ENCODE peak calls at places on chromosomes 5 and 9, in six cellular contexts. One of them, this sample, is unnamed.

GRCh38 chr5:22644859-22645258 is 208.3 kb downstream of the CDH12 start:
- DNase-seq in AG04449: no peak
- DNase-seq in fibroblast of villous mesenchyme: no peak
- DNase-seq in breast epithelium: no peak
- DNase-seq in astrocyte of the spinal cord: no peak
- DNase-seq in cardiac muscle cell: no peak
- DNase-seq in this sample: no peak

GRCh38 chr5:151520294-151520693 is 70.8 kb downstream of the FAT2 start:
- DNase-seq in AG04449: no peak
- DNase-seq in fibroblast of villous mesenchyme: no peak
- DNase-seq in breast epithelium: no peak
- DNase-seq in astrocyte of the spinal cord: no peak
- DNase-seq in cardiac muscle cell: peak; percentile 19
- DNase-seq in this sample: no peak

GRCh38 chr9:16627967-16628366 is 242.5 kb downstream of the BNC2 start:
- DNase-seq in AG04449: peak; percentile 93
- DNase-seq in fibroblast of villous mesenchyme: peak; percentile 91
- DNase-seq in breast epithelium: no peak
- DNase-seq in astrocyte of the spinal cord: peak; percentile 97
- DNase-seq in cardiac muscle cell: no peak
- DNase-seq in this sample: peak; percentile 63

GRCh38 chr5:124103671-124104070 is 591.7 kb downstream of the CSNK1G3 start:
- DNase-seq in AG04449: no peak
- DNase-seq in fibroblast of villous mesenchyme: no peak
- DNase-seq in breast epithelium: no peak
- DNase-seq in astrocyte of the spinal cord: peak; percentile 23
- DNase-seq in cardiac muscle cell: no peak
- DNase-seq in this sample: no peak

GRCh38 chr9:77807846-77808749 is 160.0 kb upstream of the GNA14 start:
- DNase-seq in AG04449: no peak
- DNase-seq in fibroblast of villous mesenchyme: no peak
- DNase-seq in breast epithelium: no peak
- DNase-seq in astrocyte of the spinal cord: no peak
- DNase-seq in cardiac muscle cell: no peak
- DNase-seq in this sample: no peak

GRCh38 chr5:102511666-102512065 is 12.9 kb upstream of the SLCO6A1 start:
- DNase-seq in AG04449: no peak
- DNase-seq in fibroblast of villous mesenchyme: no peak
- DNase-seq in breast epithelium: no peak
- DNase-seq in astrocyte of the spinal cord: peak; percentile 47
- DNase-seq in cardiac muscle cell: no peak
- DNase-seq in this sample: peak; percentile 41

GRCh38 chr5:141875795-141876627 is 2.2 kb downstream of the PCDH1 start:
- DNase-seq in AG04449: no peak
- DNase-seq in fibroblast of villous mesenchyme: no peak
- DNase-seq in breast epithelium: peak; percentile 81
- DNase-seq in astrocyte of the spinal cord: no peak
- DNase-seq in cardiac muscle cell: peak; percentile 51
- DNase-seq in this sample: no peak

GRCh38 chr5:41722359-41722950 is 147.8 kb downstream of the OXCT1 start:
- DNase-seq in AG04449: no peak
- DNase-seq in fibroblast of villous mesenchyme: peak; percentile 11
- DNase-seq in breast epithelium: no peak
- DNase-seq in astrocyte of the spinal cord: peak; percentile 9
- DNase-seq in cardiac muscle cell: peak; percentile 2
- DNase-seq in this sample: no peak

GRCh38 chr5:36651775-36652685 is 45.6 kb downstream of the SLC1A3 start:
- DNase-seq in AG04449: no peak
- DNase-seq in fibroblast of villous mesenchyme: no peak
- DNase-seq in breast epithelium: no peak
- DNase-seq in astrocyte of the spinal cord: no peak
- DNase-seq in cardiac muscle cell: peak; percentile 38
- DNase-seq in this sample: no peak

GRCh38 chr9:137515338-137515724 is 34.9 kb downstream of the PNPLA7 start:
- DNase-seq in AG04449: no peak
- DNase-seq in fibroblast of villous mesenchyme: no peak
- DNase-seq in breast epithelium: no peak
- DNase-seq in astrocyte of the spinal cord: no peak
- DNase-seq in cardiac muscle cell: no peak
- DNase-seq in this sample: no peak

GRCh38 chr5:164818440-164818839 is 1313.0 kb downstream of the MAT2B start:
- DNase-seq in AG04449: no peak
- DNase-seq in fibroblast of villous mesenchyme: no peak
- DNase-seq in breast epithelium: no peak
- DNase-seq in astrocyte of the spinal cord: no peak
- DNase-seq in cardiac muscle cell: no peak
- DNase-seq in this sample: no peak

GRCh38 chr5:131393498-131393968 is 129.7 kb downstream of the CDC42SE2 start:
- DNase-seq in AG04449: no peak
- DNase-seq in fibroblast of villous mesenchyme: no peak
- DNase-seq in breast epithelium: no peak
- DNase-seq in astrocyte of the spinal cord: peak; percentile 55
- DNase-seq in cardiac muscle cell: peak; percentile 12
- DNase-seq in this sample: no peak

GRCh38 chr5:154962494-154962893 is 21.6 kb downstream of the MRPL22 start:
- DNase-seq in AG04449: no peak
- DNase-seq in fibroblast of villous mesenchyme: peak; percentile 13
- DNase-seq in breast epithelium: no peak
- DNase-seq in astrocyte of the spinal cord: peak; percentile 11
- DNase-seq in cardiac muscle cell: no peak
- DNase-seq in this sample: no peak

GRCh38 chr9:19410594-19410993 is 1.8 kb downstream of the ACER2 start:
- DNase-seq in AG04449: no peak
- DNase-seq in fibroblast of villous mesenchyme: peak; percentile 36
- DNase-seq in breast epithelium: no peak
- DNase-seq in astrocyte of the spinal cord: no peak
- DNase-seq in cardiac muscle cell: no peak
- DNase-seq in this sample: no peak

GRCh38 chr5:96293966-96294886 is 138.8 kb downstream of the PCSK1 start:
- DNase-seq in AG04449: no peak
- DNase-seq in fibroblast of villous mesenchyme: no peak
- DNase-seq in breast epithelium: no peak
- DNase-seq in astrocyte of the spinal cord: peak; percentile 50
- DNase-seq in cardiac muscle cell: no peak
- DNase-seq in this sample: no peak

GRCh38 chr9:132672413-132672690 is 2.1 kb downstream of the GTF3C4 start:
- DNase-seq in AG04449: no peak
- DNase-seq in fibroblast of villous mesenchyme: peak; percentile 20
- DNase-seq in breast epithelium: no peak
- DNase-seq in astrocyte of the spinal cord: no peak
- DNase-seq in cardiac muscle cell: no peak
- DNase-seq in this sample: no peak

GRCh38 chr9:109117856-109118801 is 1.6 kb downstream of the TMEM245 start:
- DNase-seq in AG04449: no peak
- DNase-seq in fibroblast of villous mesenchyme: peak; percentile 99
- DNase-seq in breast epithelium: no peak
- DNase-seq in astrocyte of the spinal cord: peak; percentile 79
- DNase-seq in cardiac muscle cell: peak; percentile 11
- DNase-seq in this sample: no peak

GRCh38 chr9:13485068-13485596 is 205.6 kb upstream of the MPDZ start:
- DNase-seq in AG04449: no peak
- DNase-seq in fibroblast of villous mesenchyme: peak; percentile 62
- DNase-seq in breast epithelium: no peak
- DNase-seq in astrocyte of the spinal cord: peak; percentile 53
- DNase-seq in cardiac muscle cell: no peak
- DNase-seq in this sample: no peak

GRCh38 chr5:7047862-7048261 is 334.6 kb downstream of the TENT4A start:
- DNase-seq in AG04449: no peak
- DNase-seq in fibroblast of villous mesenchyme: no peak
- DNase-seq in breast epithelium: no peak
- DNase-seq in astrocyte of the spinal cord: no peak
- DNase-seq in cardiac muscle cell: no peak
- DNase-seq in this sample: no peak

GRCh38 chr9:91231619-91232018 is 130.1 kb downstream of the AUH start:
- DNase-seq in AG04449: no peak
- DNase-seq in fibroblast of villous mesenchyme: peak; percentile 26
- DNase-seq in breast epithelium: no peak
- DNase-seq in astrocyte of the spinal cord: no peak
- DNase-seq in cardiac muscle cell: no peak
- DNase-seq in this sample: no peak

GRCh38 chr5:150960791-150961396 is 56.1 kb upstream of the ZNF300 start:
- DNase-seq in AG04449: no peak
- DNase-seq in fibroblast of villous mesenchyme: no peak
- DNase-seq in breast epithelium: no peak
- DNase-seq in astrocyte of the spinal cord: no peak
- DNase-seq in cardiac muscle cell: no peak
- DNase-seq in this sample: no peak

DNA sequence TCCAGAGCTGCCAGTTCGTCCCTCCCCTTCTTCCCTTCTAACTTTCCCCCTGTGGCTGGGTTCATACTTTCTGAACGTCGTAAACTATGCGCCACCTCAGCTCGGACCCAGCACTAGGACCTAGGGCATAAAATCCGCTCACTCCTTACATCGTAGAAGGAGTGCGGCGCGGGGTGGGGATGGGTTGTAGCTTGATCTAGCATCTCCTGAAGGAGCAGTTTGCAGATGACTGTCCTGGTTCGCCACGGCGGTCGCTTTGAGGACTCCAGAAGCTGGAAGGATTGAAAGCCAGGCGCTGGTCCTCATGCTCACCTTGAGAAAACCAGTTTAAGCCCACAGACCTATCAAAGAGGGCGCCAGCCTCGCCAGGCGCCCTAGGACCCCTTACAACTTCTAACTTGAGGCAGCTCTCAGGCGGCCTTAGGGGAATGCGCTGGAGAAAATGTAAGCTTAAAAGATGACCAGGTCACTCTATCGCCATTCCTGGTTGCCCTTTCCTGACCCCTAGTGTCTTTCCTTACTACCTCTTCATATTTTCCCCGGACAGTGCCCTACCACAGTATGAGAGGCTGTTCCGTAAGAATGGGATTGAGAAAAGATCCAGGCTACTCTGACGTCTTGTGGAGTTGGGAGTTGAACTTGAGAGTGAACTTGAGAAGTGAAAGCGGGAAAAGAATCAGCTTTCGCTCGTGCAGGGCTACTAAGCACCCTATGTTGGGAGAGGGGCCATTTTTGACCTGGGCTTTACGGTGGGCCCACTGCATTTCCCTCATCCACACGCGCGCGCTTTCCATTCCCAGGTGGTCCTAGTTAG is 2.8 kb downstream of the RORB start:
- DNase-seq in AG04449: no peak
- DNase-seq in fibroblast of villous mesenchyme: peak; percentile 40
- DNase-seq in breast epithelium: no peak
- DNase-seq in astrocyte of the spinal cord: peak; percentile 6
- DNase-seq in cardiac muscle cell: peak; percentile 20
- DNase-seq in this sample: no peak
- H3K4me3 ChIP-seq in AG04449: no peak overlapping the region
- H3K4me3 ChIP-seq in fibroblast of villous mesenchyme: peak overlapping the region; percentile 61
- H3K4me3 ChIP-seq in breast epithelium: peak overlapping the region; percentile 52
- H3K4me3 ChIP-seq in astrocyte of the spinal cord: peak overlapping the region; percentile 60
- H3K4me3 ChIP-seq in cardiac muscle cell: no peak overlapping the region
- H3K4me3 ChIP-seq in this sample: peak overlapping the region; percentile 79

DNA sequence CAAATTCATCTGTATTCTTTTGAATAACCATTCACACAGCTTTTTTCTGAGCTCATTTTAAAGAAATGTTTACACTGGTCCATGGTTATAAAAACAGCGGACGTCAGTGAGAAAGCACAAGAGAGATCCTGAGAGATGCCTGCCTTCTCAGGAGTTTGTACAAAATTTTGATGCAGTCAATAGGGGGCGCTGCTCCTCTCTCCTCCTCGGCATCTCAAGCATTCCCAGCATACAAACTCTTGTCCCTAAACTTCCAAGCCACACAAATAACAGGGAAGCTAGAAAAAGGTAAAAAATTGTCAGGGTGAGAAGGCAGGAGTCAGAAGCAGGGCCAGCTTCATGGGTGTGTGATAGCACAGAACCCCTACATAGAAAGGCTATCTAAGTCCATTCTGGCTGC is 11.2 kb upstream of the CCDC152 start:
- DNase-seq in AG04449: no peak
- DNase-seq in fibroblast of villous mesenchyme: peak; percentile 3
- DNase-seq in breast epithelium: no peak
- DNase-seq in astrocyte of the spinal cord: no peak
- DNase-seq in cardiac muscle cell: peak; percentile 7
- DNase-seq in this sample: no peak
- TF ChIP-seq CTCF in AG04449: peak; percentile 30
- TF ChIP-seq CTCF in fibroblast of villous mesenchyme: peak; percentile 52
- TF ChIP-seq CTCF in breast epithelium: no peak
- TF ChIP-seq CTCF in astrocyte of the spinal cord: peak; percentile 42
- TF ChIP-seq CTCF in cardiac muscle cell: peak; percentile 60
- TF ChIP-seq CTCF in this sample: peak; percentile 49

GRCh38 chr5:67255881-67256280 is 59.3 kb upstream of the CD180 start:
- DNase-seq in AG04449: no peak
- DNase-seq in fibroblast of villous mesenchyme: no peak
- DNase-seq in breast epithelium: no peak
- DNase-seq in astrocyte of the spinal cord: peak; percentile 83
- DNase-seq in cardiac muscle cell: no peak
- DNase-seq in this sample: no peak

GRCh38 chr5:67257063-67257462 is 60.5 kb upstream of the CD180 start:
- DNase-seq in AG04449: no peak
- DNase-seq in fibroblast of villous mesenchyme: no peak
- DNase-seq in breast epithelium: no peak
- DNase-seq in astrocyte of the spinal cord: no peak
- DNase-seq in cardiac muscle cell: no peak
- DNase-seq in this sample: no peak

GRCh38 chr5:67262202-67262601 is 65.6 kb upstream of the CD180 start:
- DNase-seq in AG04449: no peak
- DNase-seq in fibroblast of villous mesenchyme: no peak
- DNase-seq in breast epithelium: no peak
- DNase-seq in astrocyte of the spinal cord: no peak
- DNase-seq in cardiac muscle cell: no peak
- DNase-seq in this sample: no peak

GRCh38 chr5:67253911-67254310 is 57.3 kb upstream of the CD180 start:
- DNase-seq in AG04449: no peak
- DNase-seq in fibroblast of villous mesenchyme: no peak
- DNase-seq in breast epithelium: no peak
- DNase-seq in astrocyte of the spinal cord: no peak
- DNase-seq in cardiac muscle cell: no peak
- DNase-seq in this sample: no peak

DNA sequence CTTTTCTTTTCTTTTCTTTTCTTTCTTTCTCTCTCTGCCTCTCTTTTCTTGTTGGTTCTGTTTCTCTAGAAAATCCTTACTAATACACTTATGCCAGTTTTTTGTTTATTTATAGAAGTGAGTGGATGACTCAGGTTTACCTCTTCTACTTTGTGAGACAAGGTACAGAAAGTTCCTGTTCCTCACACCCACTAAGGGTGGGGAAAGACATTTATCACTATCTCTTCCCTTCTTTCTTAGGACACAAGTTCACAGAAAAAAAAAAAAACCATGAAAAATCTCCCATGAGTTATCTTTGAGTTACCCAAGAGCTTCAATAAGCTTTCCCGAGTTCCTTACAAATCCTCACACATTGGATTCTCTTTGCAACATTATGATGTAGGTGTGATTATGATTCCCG is 60.9 kb upstream of the CD180 start:
- DNase-seq in AG04449: no peak
- DNase-seq in fibroblast of villous mesenchyme: peak; percentile 47
- DNase-seq in breast epithelium: no peak
- DNase-seq in astrocyte of the spinal cord: no peak
- DNase-seq in cardiac muscle cell: no peak
- DNase-seq in this sample: no peak
- H3K4me3 ChIP-seq in AG04449: no peak overlapping the region
- H3K4me3 ChIP-seq in fibroblast of villous mesenchyme: no peak overlapping the region
- H3K4me3 ChIP-seq in breast epithelium: no peak overlapping the region
- H3K4me3 ChIP-seq in astrocyte of the spinal cord: no peak overlapping the region
- H3K4me3 ChIP-seq in cardiac muscle cell: no peak overlapping the region
- H3K4me3 ChIP-seq in this sample: no peak overlapping the region

GRCh38 chr5:11335881-11336760 is 568.1 kb downstream of the CTNND2 start:
- DNase-seq in AG04449: no peak
- DNase-seq in fibroblast of villous mesenchyme: no peak
- DNase-seq in breast epithelium: no peak
- DNase-seq in astrocyte of the spinal cord: no peak
- DNase-seq in cardiac muscle cell: no peak
- DNase-seq in this sample: no peak

GRCh38 chr5:11329676-11330075 is 568.6 kb upstream of the DAP start:
- DNase-seq in AG04449: no peak
- DNase-seq in fibroblast of villous mesenchyme: no peak
- DNase-seq in breast epithelium: no peak
- DNase-seq in astrocyte of the spinal cord: no peak
- DNase-seq in cardiac muscle cell: peak; percentile 17
- DNase-seq in this sample: no peak

GRCh38 chr5:11334404-11334803 is 569.8 kb downstream of the CTNND2 start:
- DNase-seq in AG04449: no peak
- DNase-seq in fibroblast of villous mesenchyme: no peak
- DNase-seq in breast epithelium: no peak
- DNase-seq in astrocyte of the spinal cord: no peak
- DNase-seq in cardiac muscle cell: no peak
- DNase-seq in this sample: no peak
- TF ChIP-seq CTCF in AG04449: no peak
- TF ChIP-seq CTCF in fibroblast of villous mesenchyme: no peak
- TF ChIP-seq CTCF in breast epithelium: no peak
- TF ChIP-seq CTCF in astrocyte of the spinal cord: no peak
- TF ChIP-seq CTCF in cardiac muscle cell: no peak
- TF ChIP-seq CTCF in this sample: no peak